ENCODE peak calls at places on chromosomes 3 and 15, in six cellular contexts. One of them, this sample, is unnamed.

GRCh38 chr3:156814295-156814694 is 11.9 kb upstream of the LEKR1 start:
- DNase-seq in adrenal gland: no peak
- DNase-seq in MM.1S: no peak
- DNase-seq in neural progenitor cell: no peak
- DNase-seq in fibroblast of lung: no peak
- DNase-seq in body of pancreas: no peak
- DNase-seq in this sample: no peak

GRCh38 chr3:124770341-124771082 is 40.3 kb downstream of the UMPS start:
- DNase-seq in fibroblast of lung: peak; percentile 14
- DNase-seq in MM.1S: peak; percentile 70
- DNase-seq in adrenal gland: no peak
- DNase-seq in body of pancreas: no peak
- DNase-seq in neural progenitor cell: peak; percentile 45
- DNase-seq in this sample: no peak

GRCh38 chr15:31554261-31554660 is 227.6 kb downstream of the KLF13 start:
- DNase-seq in adrenal gland: peak; percentile 79
- DNase-seq in fibroblast of lung: peak; percentile 89
- DNase-seq in body of pancreas: no peak
- DNase-seq in neural progenitor cell: no peak
- DNase-seq in MM.1S: no peak
- DNase-seq in this sample: no peak

GRCh38 chr3:105806361-105806760 is 62.5 kb downstream of the CBLB start:
- DNase-seq in MM.1S: no peak
- DNase-seq in body of pancreas: no peak
- DNase-seq in neural progenitor cell: no peak
- DNase-seq in adrenal gland: no peak
- DNase-seq in fibroblast of lung: peak; percentile 61
- DNase-seq in this sample: no peak

GRCh38 chr3:44886561-44886960 is 12.2 kb downstream of the TGM4 start:
- DNase-seq in fibroblast of lung: no peak
- DNase-seq in adrenal gland: no peak
- DNase-seq in MM.1S: no peak
- DNase-seq in body of pancreas: no peak
- DNase-seq in neural progenitor cell: no peak
- DNase-seq in this sample: no peak

GRCh38 chr15:49934487-49934886 is 184.5 kb downstream of the ATP8B4 start:
- DNase-seq in body of pancreas: no peak
- DNase-seq in neural progenitor cell: no peak
- DNase-seq in fibroblast of lung: no peak
- DNase-seq in MM.1S: no peak
- DNase-seq in adrenal gland: no peak
- DNase-seq in this sample: no peak

GRCh38 chr3:193400304-193400703 is 21.8 kb upstream of the ATP13A5 start:
- DNase-seq in neural progenitor cell: no peak
- DNase-seq in fibroblast of lung: no peak
- DNase-seq in body of pancreas: peak; percentile 32
- DNase-seq in MM.1S: no peak
- DNase-seq in adrenal gland: no peak
- DNase-seq in this sample: no peak

GRCh38 chr3:113304856-113305540 is 93.6 kb downstream of the BOC start:
- DNase-seq in body of pancreas: no peak
- DNase-seq in MM.1S: no peak
- DNase-seq in neural progenitor cell: peak; percentile 61
- DNase-seq in adrenal gland: no peak
- DNase-seq in fibroblast of lung: no peak
- DNase-seq in this sample: no peak

GRCh38 chr15:66721501-66721937 is 19.5 kb downstream of the SMAD6 start:
- DNase-seq in fibroblast of lung: no peak
- DNase-seq in adrenal gland: no peak
- DNase-seq in body of pancreas: no peak
- DNase-seq in MM.1S: no peak
- DNase-seq in neural progenitor cell: no peak
- DNase-seq in this sample: no peak

GRCh38 chr3:77799280-77799679 is 759.4 kb downstream of the ROBO2 start:
- DNase-seq in neural progenitor cell: peak; percentile 37
- DNase-seq in body of pancreas: no peak
- DNase-seq in fibroblast of lung: no peak
- DNase-seq in adrenal gland: no peak
- DNase-seq in MM.1S: no peak
- DNase-seq in this sample: no peak

DNA sequence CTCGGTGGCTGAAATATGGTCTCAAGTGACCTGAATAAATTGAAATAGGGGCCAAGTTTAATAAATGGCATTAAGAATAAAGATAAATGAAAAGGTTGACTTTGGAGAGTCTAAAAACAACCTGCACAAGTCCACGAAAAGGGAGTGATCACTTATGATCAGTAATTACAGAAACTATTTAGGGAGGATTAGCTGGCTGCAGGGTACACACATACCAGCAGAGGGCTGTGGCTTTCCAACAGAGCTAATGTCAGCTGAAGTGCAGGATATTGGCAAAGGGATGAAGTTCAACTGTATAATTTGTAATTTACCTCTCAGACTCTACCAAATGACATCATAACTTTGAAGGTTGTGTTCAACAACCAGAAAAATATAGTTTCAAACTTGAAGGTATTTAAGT is 86.8 kb downstream of the SYNPR start:
- DNase-seq in neural progenitor cell: peak; percentile 57
- DNase-seq in MM.1S: no peak
- DNase-seq in adrenal gland: no peak
- DNase-seq in body of pancreas: no peak
- DNase-seq in fibroblast of lung: no peak
- DNase-seq in this sample: no peak
- TF ChIP-seq CTCF in neural progenitor cell: peak; percentile 72
- TF ChIP-seq CTCF in MM.1S: no peak
- TF ChIP-seq CTCF in adrenal gland: peak; percentile 25
- TF ChIP-seq CTCF in body of pancreas: peak; percentile 8
- TF ChIP-seq CTCF in fibroblast of lung: peak; percentile 28
- TF ChIP-seq CTCF in this sample: no peak

GRCh38 chr3:141498592-141499223 is 11.9 kb downstream of the RASA2 start:
- DNase-seq in neural progenitor cell: no peak
- DNase-seq in adrenal gland: peak; percentile 39
- DNase-seq in fibroblast of lung: no peak
- DNase-seq in body of pancreas: peak; percentile 33
- DNase-seq in MM.1S: peak; percentile 99
- DNase-seq in this sample: no peak
- H3K4me1 ChIP-seq in neural progenitor cell: no peaks in the 10 kb centered on the region
- H3K4me1 ChIP-seq in adrenal gland: peaks cover 3% of the 10 kb centered on the region
- H3K4me1 ChIP-seq in fibroblast of lung: no peaks in the 10 kb centered on the region
- H3K4me1 ChIP-seq in body of pancreas: peaks cover 7% of the 10 kb centered on the region
- H3K4me1 ChIP-seq in MM.1S: peaks cover 48% of the 10 kb centered on the region
- H3K4me1 ChIP-seq in this sample: no peaks in the 10 kb centered on the region

GRCh38 chr15:67824157-67824899 is 981 bp upstream of the SKOR1 start:
- DNase-seq in neural progenitor cell: no peak
- DNase-seq in adrenal gland: no peak
- DNase-seq in fibroblast of lung: no peak
- DNase-seq in body of pancreas: no peak
- DNase-seq in MM.1S: no peak
- DNase-seq in this sample: no peak
- H3K27me3 ChIP-seq in neural progenitor cell: peaks cover 100% of the 10 kb centered on the region
- H3K27me3 ChIP-seq in adrenal gland: peaks cover 99% of the 10 kb centered on the region
- H3K27me3 ChIP-seq in fibroblast of lung: peaks cover 92% of the 10 kb centered on the region
- H3K27me3 ChIP-seq in body of pancreas: peaks cover 90% of the 10 kb centered on the region
- H3K27me3 ChIP-seq in MM.1S: peaks cover 36% of the 10 kb centered on the region
- H3K27me3 ChIP-seq in this sample: peaks cover 100% of the 10 kb centered on the region

DNA sequence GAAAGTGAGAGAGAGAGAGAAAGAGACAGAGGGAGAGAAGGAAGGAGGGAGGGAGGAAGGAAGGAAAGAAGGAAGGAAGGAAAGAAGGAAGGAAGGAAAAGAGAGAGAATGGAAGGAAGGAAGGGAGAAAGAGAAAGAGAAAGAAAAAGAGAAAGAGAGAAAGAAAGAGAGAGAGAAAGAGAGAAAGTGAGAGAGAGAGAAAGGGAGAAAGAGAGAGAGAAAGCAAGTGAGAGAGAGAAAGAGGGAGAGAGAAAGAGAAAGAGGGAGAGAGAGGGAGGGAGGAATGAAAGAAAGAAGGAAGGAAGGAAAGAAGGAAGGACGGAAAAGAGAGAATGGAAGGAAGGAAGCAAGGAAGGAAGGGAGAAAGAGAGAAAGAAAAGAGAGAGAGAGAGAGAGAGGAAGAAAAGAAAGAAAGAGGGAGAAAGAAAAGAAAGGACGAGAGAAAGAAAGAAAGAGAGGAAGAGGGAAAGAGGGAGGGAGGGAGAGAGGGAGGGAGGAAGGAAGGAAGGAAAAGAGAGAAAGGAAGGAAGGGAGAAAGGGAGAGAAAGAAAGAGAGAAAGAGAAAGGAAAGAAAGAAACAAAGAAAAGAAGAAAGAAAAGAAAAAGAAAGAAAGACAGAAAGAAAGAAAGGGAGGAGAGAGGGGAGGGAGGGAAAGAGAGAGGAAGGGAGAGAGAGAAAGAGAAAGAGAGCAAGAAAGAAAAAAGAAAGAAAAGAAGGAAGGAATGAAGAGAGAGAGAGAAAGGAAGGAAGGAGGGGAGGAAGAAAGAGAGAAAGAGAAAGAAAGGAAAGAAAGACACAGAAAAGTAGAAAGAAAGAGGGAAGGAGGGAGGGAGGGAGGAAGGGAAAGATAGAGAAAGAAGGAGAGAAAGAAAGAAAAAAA is 10.8 kb downstream of the WNT7A start:
- DNase-seq in fibroblast of lung: no peak
- DNase-seq in neural progenitor cell: no peak
- DNase-seq in MM.1S: no peak
- DNase-seq in body of pancreas: no peak
- DNase-seq in adrenal gland: no peak
- DNase-seq in this sample: no peak
- TF ChIP-seq CTCF in fibroblast of lung: no peak
- TF ChIP-seq CTCF in neural progenitor cell: no peak
- TF ChIP-seq CTCF in MM.1S: no peak
- TF ChIP-seq CTCF in body of pancreas: no peak
- TF ChIP-seq CTCF in adrenal gland: no peak
- TF ChIP-seq CTCF in this sample: no peak

GRCh38 chr15:91941871-91942270 is 88.4 kb downstream of the SLCO3A1 start:
- DNase-seq in fibroblast of lung: peak; percentile 38
- DNase-seq in adrenal gland: no peak
- DNase-seq in body of pancreas: no peak
- DNase-seq in MM.1S: no peak
- DNase-seq in neural progenitor cell: no peak
- DNase-seq in this sample: no peak
- H3K4me1 ChIP-seq in fibroblast of lung: peaks cover 14% of the 10 kb centered on the region
- H3K4me1 ChIP-seq in adrenal gland: peaks cover 43% of the 10 kb centered on the region
- H3K4me1 ChIP-seq in body of pancreas: peaks cover 64% of the 10 kb centered on the region
- H3K4me1 ChIP-seq in MM.1S: peaks cover 17% of the 10 kb centered on the region
- H3K4me1 ChIP-seq in neural progenitor cell: peaks cover 19% of the 10 kb centered on the region
- H3K4me1 ChIP-seq in this sample: peaks cover 92% of the 10 kb centered on the region

GRCh38 chr3:76387000-76387399 is 601.7 kb upstream of the ZNF717 start:
- DNase-seq in neural progenitor cell: peak; percentile 3
- DNase-seq in MM.1S: no peak
- DNase-seq in adrenal gland: no peak
- DNase-seq in body of pancreas: no peak
- DNase-seq in fibroblast of lung: no peak
- DNase-seq in this sample: no peak
- H3K27me3 ChIP-seq in neural progenitor cell: no peaks in the 10 kb centered on the region
- H3K27me3 ChIP-seq in MM.1S: no peaks in the 10 kb centered on the region
- H3K27me3 ChIP-seq in adrenal gland: no peaks in the 10 kb centered on the region
- H3K27me3 ChIP-seq in body of pancreas: no peaks in the 10 kb centered on the region
- H3K27me3 ChIP-seq in fibroblast of lung: no peaks in the 10 kb centered on the region
- H3K27me3 ChIP-seq in this sample: no peaks in the 10 kb centered on the region

DNA sequence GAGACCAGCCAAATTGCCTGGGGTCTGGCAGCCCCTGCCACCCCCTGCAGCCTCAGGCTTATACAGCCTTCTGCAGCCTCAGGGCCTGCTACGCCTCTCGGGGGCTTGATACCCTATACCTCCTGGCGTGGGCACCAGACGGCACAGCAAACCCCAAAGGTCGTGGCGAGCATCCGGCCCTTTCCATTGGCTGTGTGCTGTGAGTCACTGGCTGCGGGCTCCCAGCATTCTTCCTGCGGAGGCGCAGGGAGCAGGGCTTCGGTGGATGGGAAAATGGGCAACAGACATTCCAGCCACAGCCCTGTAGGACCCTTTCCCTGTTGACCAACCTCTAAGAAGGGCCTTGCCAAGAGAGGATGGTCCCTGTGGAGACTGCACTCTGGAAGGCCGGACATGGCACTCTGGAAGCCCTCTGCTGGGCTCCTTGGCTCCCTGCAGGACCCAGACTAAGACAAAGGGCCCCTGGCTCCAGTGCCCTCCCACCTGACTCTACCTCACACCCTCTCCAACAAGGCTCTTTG is 59.6 kb downstream of the ITGA11 start:
- DNase-seq in MM.1S: no peak
- DNase-seq in body of pancreas: peak; percentile 33
- DNase-seq in fibroblast of lung: peak; percentile 33
- DNase-seq in adrenal gland: peak; percentile 56
- DNase-seq in neural progenitor cell: peak; percentile 75
- DNase-seq in this sample: no peak
- TF ChIP-seq CTCF in MM.1S: no peak
- TF ChIP-seq CTCF in body of pancreas: no peak
- TF ChIP-seq CTCF in fibroblast of lung: peak; percentile 50
- TF ChIP-seq CTCF in adrenal gland: peak; percentile 42
- TF ChIP-seq CTCF in neural progenitor cell: peak; percentile 49
- TF ChIP-seq CTCF in this sample: peak; percentile 32

DNA sequence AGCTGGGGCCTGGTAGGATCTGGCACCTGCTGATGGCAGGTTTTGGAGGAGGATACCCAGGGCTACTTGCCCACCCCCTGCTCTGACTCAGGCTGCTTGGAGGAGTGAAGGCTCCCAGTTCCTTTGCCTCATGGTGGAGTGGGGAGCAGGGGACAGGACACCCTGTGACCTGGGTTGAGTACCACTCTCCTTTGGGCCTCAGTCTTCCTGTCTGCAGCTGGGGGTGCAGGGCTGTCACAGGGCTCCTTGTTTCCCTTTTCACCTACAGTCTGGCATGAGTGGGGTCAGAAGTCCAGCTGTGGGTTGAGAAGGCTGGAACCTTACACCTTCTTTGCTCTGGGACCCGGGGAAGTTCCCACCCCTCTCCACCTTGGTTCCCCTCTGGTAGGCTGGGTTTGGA is 14.7 kb downstream of the SEMA3F start:
- DNase-seq in neural progenitor cell: no peak
- DNase-seq in MM.1S: no peak
- DNase-seq in fibroblast of lung: no peak
- DNase-seq in body of pancreas: no peak
- DNase-seq in adrenal gland: no peak
- DNase-seq in this sample: no peak
- H3K4me1 ChIP-seq in neural progenitor cell: peaks cover 64% of the 10 kb centered on the region
- H3K4me1 ChIP-seq in MM.1S: no peaks in the 10 kb centered on the region
- H3K4me1 ChIP-seq in fibroblast of lung: peaks cover 14% of the 10 kb centered on the region
- H3K4me1 ChIP-seq in body of pancreas: peaks cover 23% of the 10 kb centered on the region
- H3K4me1 ChIP-seq in adrenal gland: peaks cover 14% of the 10 kb centered on the region
- H3K4me1 ChIP-seq in this sample: peaks cover 62% of the 10 kb centered on the region

DNA sequence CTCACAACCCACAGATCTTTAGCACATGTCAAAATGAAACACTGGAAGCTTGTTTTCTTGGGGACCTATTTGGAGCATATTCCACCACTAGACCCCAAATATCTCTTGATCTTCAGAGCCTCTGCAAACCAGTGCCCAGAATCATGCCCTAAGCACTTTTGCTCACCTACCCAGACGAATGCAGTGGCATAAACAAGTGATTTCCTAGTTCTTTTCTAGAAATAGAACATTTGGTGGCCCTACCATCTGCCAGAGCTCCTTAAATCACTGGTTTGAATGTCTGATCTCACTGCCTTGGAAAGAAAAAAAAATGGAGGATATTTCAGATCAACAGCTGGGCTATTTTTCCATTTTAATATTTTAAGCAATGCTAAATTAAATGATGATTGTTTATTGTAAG is 5.3 kb downstream of the ZIC4 start:
- DNase-seq in MM.1S: no peak
- DNase-seq in body of pancreas: no peak
- DNase-seq in adrenal gland: no peak
- DNase-seq in neural progenitor cell: no peak
- DNase-seq in fibroblast of lung: no peak
- DNase-seq in this sample: no peak
- H3K27me3 ChIP-seq in MM.1S: no peaks in the 10 kb centered on the region
- H3K27me3 ChIP-seq in body of pancreas: peaks cover 34% of the 10 kb centered on the region
- H3K27me3 ChIP-seq in adrenal gland: peaks cover 88% of the 10 kb centered on the region
- H3K27me3 ChIP-seq in neural progenitor cell: peaks cover 100% of the 10 kb centered on the region
- H3K27me3 ChIP-seq in fibroblast of lung: peaks cover 49% of the 10 kb centered on the region
- H3K27me3 ChIP-seq in this sample: peaks cover 89% of the 10 kb centered on the region